ENCODE peak calls at places on chromosomes 4 and X, in four cellular contexts. M is tibial artery, F is lower lobe of right lung, Q is SJSA1. N is an unnamed sample.

GRCh38 chrX:30570505-30570904 is 7.1 kb downstream of the TASL start:
- DNase-seq in M (no peak), F (no peak), Q (no peak), N (no peak)

GRCh38 chr4:132642196-132642817 is 506.8 kb upstream of the PCDH10 start:
- DNase-seq in M (no peak), F (no peak), Q (no peak), N (no peak)

GRCh38 chr4:88979292-88979691 is 77.7 kb downstream of the FAM13A start:
- DNase-seq in M (no peak), F (no peak), Q (no peak), N (no peak)

GRCh38 chrX:79366888-79367749 is at the start of gene ITM2A:
- DNase-seq in M (peak; percentile 27), F (peak; percentile 45), Q (no peak), N (no peak)

GRCh38 chr4:2352171-2352570 is 66.3 kb downstream of the ZFYVE28 start:
- DNase-seq in M (peak; percentile 7), F (peak; percentile 28), Q (peak; percentile 6), N (no peak)

GRCh38 chr4:134243742-134244713 is 42.4 kb upstream of the PABPC4L start:
- DNase-seq in M (no peak), F (peak; percentile 39), Q (peak; percentile 30), N (no peak)

GRCh38 chrX:49915352-49916222 is 6.8 kb upstream of the CLCN5 start:
- DNase-seq in M (peak; percentile 41), F (no peak), Q (peak; percentile 32), N (peak; percentile 9)

GRCh38 chr4:10161840-10162239 is 45.2 kb upstream of the WDR1 start:
- DNase-seq in M (no peak), F (no peak), Q (no peak), N (no peak)

GRCh38 chrX:55908685-55909212 is 191.2 kb downstream of the RRAGB start:
- DNase-seq in M (peak; percentile 16), F (no peak), Q (no peak), N (no peak)

GRCh38 chrX:574355-574754 is 56.2 kb upstream of the SHOX start:
- DNase-seq in M (no peak), F (no peak), Q (no peak), N (no peak)

GRCh38 chr4:42371306-42372063 is 25.8 kb upstream of the SHISA3 start:
- DNase-seq in M (no peak), F (no peak), Q (no peak), N (no peak)

GRCh38 chrX:16727637-16728036 is 8.2 kb downstream of the SYAP1 start:
- DNase-seq in M (no peak), F (no peak), Q (no peak), N (no peak)

GRCh38 chr4:9600246-9600645 is 156.0 kb downstream of the DEFB131A start:
- DNase-seq in M (no peak), F (no peak), Q (no peak), N (no peak)

GRCh38 chr4:41797260-41797659 is 48.7 kb upstream of the PHOX2B start:
- DNase-seq in M (no peak), F (no peak), Q (no peak), N (no peak)

GRCh38 chrX:153181822-153182221 is 2.7 kb downstream of the MAGEA1 start:
- DNase-seq in M (no peak), F (no peak), Q (no peak), N (no peak)

GRCh38 chr4:75718529-75718928 is 5.8 kb upstream of the USO1 start:
- DNase-seq in M (no peak), F (no peak), Q (peak; percentile 0), N (no peak)

GRCh38 chr4:149765630-149766029 is 50.0 kb downstream of the IQCM start:
- DNase-seq in M (no peak), F (no peak), Q (no peak), N (peak; percentile 52)

GRCh38 chr4:8100696-8101095 is 57.9 kb downstream of the ABLIM2 start:
- DNase-seq in M (no peak), F (no peak), Q (no peak), N (no peak)

GRCh38 chr4:100907465-100908454 is 389.9 kb upstream of the EMCN start:
- DNase-seq in M (no peak), F (no peak), Q (no peak), N (no peak)

GRCh38 chr4:108060164-108060563 is 70.5 kb downstream of the HADH start:
- DNase-seq in M (no peak), F (no peak), Q (peak; percentile 65), N (no peak)

GRCh38 chr4:70703695-70704332 is 15.5 kb downstream of the UTP3 start:
- DNase-seq in M (no peak), F (no peak), Q (no peak), N (no peak)

GRCh38 chr4:8123389-8123788 is 35.2 kb downstream of the ABLIM2 start:
- DNase-seq in M (no peak), F (no peak), Q (no peak), N (no peak)

GRCh38 chrX:19373034-19373891 is 29.5 kb downstream of the PDHA1 start:
- DNase-seq in M (no peak), F (no peak), Q (no peak), N (no peak)

GRCh38 chrX:142156567-142156966 is 48.5 kb downstream of the MAGEC2 start:
- DNase-seq in M (no peak), F (no peak), Q (no peak), N (no peak)

GRCh38 chr4:73440653-73441052 is 4.6 kb downstream of the AFP start:
- DNase-seq in M (no peak), F (no peak), Q (no peak), N (no peak)

GRCh38 chr4:113397114-113397701 is 347.8 kb downstream of the ANK2 start:
- DNase-seq in M (no peak), F (no peak), Q (no peak), N (no peak)

GRCh38 chr4:173448557-173448918 is 49.6 kb upstream of the SCRG1 start:
- DNase-seq in M (no peak), F (no peak), Q (no peak), N (no peak)

GRCh38 chr4:123631699-123632098 is 235.1 kb downstream of the SPRY1 start:
- DNase-seq in M (no peak), F (no peak), Q (no peak), N (peak; percentile 26)

GRCh38 chr4:173214661-173215060 is 46.0 kb downstream of the GALNT7 start:
- DNase-seq in M (no peak), F (no peak), Q (no peak), N (peak; percentile 93)

GRCh38 chr4:106615961-106616360 is 247.4 kb upstream of the GIMD1 start:
- DNase-seq in M (no peak), F (no peak), Q (no peak), N (peak; percentile 33)

GRCh38 chr4:81375745-81376144 is 96.0 kb downstream of the RASGEF1B start:
- DNase-seq in M (no peak), F (no peak), Q (no peak), N (no peak)

GRCh38 chrX:107445146-107445545 is 4.3 kb upstream of the FRMPD3 start:
- DNase-seq in M (no peak), F (no peak), Q (no peak), N (no peak)

GRCh38 chrX:112636951-112637541 is 42.7 kb downstream of the LHFPL1 start:
- DNase-seq in M (no peak), F (no peak), Q (peak; percentile 82), N (peak; percentile 83)

GRCh38 chrX:31845003-31845402 is 773.2 kb upstream of the FTHL17 start:
- DNase-seq in M (no peak), F (no peak), Q (no peak), N (peak; percentile 15)

GRCh38 chrX:133601116-133601515 is 185.8 kb upstream of the GPC4 start:
- DNase-seq in M (no peak), F (no peak), Q (no peak), N (no peak)
- H3K27me3 ChIP-seq in M (no peaks in the 10 kb centered on the region), F (no peaks in the 10 kb centered on the region), Q (no peaks in the 10 kb centered on the region), N (no peaks in the 10 kb centered on the region)

GRCh38 chrX:151966236-151966635 is 8.2 kb downstream of the GABRE start:
- DNase-seq in M (no peak), F (no peak), Q (no peak), N (no peak)
- H3K9me3 ChIP-seq in M (no peaks in the 10 kb centered on the region), F (no peaks in the 10 kb centered on the region), Q (no peaks in the 10 kb centered on the region), N (no peaks in the 10 kb centered on the region)

DNA sequence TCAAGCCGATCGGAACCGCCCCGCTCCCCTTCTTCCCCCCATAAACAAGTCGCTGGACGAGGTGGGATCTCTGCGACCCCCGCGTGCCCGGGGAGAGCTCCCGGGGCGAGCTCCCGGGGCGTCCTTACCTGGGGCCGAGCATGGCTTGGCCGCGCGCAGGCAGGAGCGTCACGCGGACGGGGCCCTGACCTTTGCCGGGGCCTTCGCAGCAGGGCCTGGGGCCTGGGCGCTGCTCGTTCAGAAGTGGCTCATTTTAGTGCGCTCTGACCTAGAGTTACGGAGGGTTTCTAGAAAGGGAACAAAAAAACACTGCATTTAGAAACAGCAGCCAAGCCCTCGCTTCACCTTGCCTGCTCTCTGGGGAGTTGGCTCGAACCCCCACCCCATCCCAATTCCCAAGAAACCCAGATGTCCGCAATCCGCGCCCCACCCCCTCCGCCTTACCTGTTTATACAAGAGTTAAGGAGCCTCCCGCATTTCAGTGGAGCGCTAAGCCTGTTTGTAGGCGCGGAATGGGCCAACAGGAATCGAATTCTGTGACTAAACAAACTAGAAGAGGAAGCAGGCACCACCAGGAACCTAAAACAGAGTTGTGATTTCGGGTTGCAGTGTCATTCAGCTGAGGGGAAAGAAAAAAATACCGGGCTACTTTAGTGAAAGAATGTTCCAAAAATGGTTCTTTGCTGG is 814 bp upstream of the RBM47 start:
- DNase-seq in M (peak; percentile 44), F (peak; percentile 90), Q (no peak), N (no peak)
- H3K4me3 ChIP-seq in M (peak overlapping the region; percentile 41), F (peak overlapping the region; percentile 69), Q (no peak overlapping the region), N (no peak overlapping the region)

DNA sequence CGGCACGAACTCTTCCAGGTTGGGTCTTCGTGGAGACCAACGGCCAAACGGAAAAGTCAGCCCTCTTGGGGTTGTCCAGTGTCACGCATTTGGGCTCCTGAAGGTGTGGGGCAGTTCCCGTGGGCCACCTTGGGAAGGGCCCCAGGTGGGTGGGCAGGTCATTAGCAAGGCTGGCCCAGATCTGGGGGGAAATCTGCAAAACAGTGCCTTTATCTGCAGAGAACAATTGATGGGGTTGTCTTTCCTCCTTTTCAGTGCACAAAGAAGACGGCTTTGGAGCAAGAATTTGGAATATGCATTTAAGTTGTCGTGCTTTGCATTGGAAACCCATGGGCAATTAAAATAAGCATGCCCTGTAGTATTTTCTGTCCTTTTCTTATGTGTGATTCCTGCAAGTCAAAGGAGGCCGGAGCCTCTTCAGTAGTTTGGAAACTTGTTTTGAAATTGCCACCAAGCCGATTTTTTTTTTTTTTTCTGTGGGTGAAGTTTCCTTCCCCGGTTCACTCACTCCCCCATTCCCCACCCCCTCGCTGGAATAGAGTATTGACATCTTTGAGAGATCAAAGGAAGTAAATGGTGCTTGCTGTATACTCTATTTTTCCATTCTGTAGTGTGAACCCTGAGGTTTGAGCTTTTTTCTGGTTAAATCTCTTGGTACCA is 9.8 kb downstream of the ZIC3 start:
- DNase-seq in M (no peak), F (no peak), Q (no peak), N (no peak)
- H3K27me3 ChIP-seq in M (no peaks in the 10 kb centered on the region), F (peaks cover 34% of the 10 kb centered on the region), Q (no peaks in the 10 kb centered on the region), N (peaks cover 9% of the 10 kb centered on the region)